ENCODE peak calls at places on chromosomes 1 and 21, in six cellular contexts. X is neural progenitor cell, P is HepG2, T is NCI-H1436 treated with DMSO at 0.1 percent for 48 hours, F is HT1080, K is WTC11. C is an unnamed sample.

GRCh38 chr1:15411593-15412487 is 2.2 kb downstream of the EFHD2 start:
- DNase-seq in X (no peak), P (no peak), T (no peak), F (no peak), K (no peak), C (no peak)

GRCh38 chr1:210603123-210603522 is 274.4 kb downstream of the HHAT start:
- DNase-seq in X (no peak), P (no peak), T (no peak), F (no peak), K (no peak), C (no peak)

GRCh38 chr1:30759718-30760281 is 2.2 kb upstream of the LAPTM5 start:
- DNase-seq in X (no peak), P (no peak), T (no peak), F (no peak), K (no peak), C (no peak)

GRCh38 chr1:170162385-170163226 is 16.8 kb downstream of the NTMT2 start:
- DNase-seq in X (peak), P (peak), T (no peak), F (peak), K (peak), C (no peak)

GRCh38 chr1:165364432-165365133 is 8.1 kb upstream of the LMX1A start:
- DNase-seq in X (no peak), P (no peak), T (no peak), F (peak), K (no peak), C (no peak)

GRCh38 chr1:215710340-215710971 is 143.4 kb downstream of the KCTD3 start:
- DNase-seq in X (peak), P (peak), T (peak), F (peak), K (peak), C (no peak)

GRCh38 chr1:222413436-222413835 is 134.5 kb downstream of the HHIPL2 start:
- DNase-seq in X (no peak), P (no peak), T (no peak), F (no peak), K (no peak), C (no peak)

GRCh38 chr21:45374826-45375455 is 30.0 kb upstream of the COL18A1 start:
- DNase-seq in X (no peak), P (no peak), T (no peak), F (no peak), K (no peak), C (no peak)

GRCh38 chr1:4838231-4838630 is 183.8 kb downstream of the AJAP1 start:
- DNase-seq in X (no peak), P (no peak), T (no peak), F (no peak), K (no peak), C (no peak)

GRCh38 chr1:33424205-33424604 is 6.7 kb downstream of the PHC2 start:
- DNase-seq in X (peak), P (no peak), T (no peak), F (peak), K (no peak), C (no peak)